ENCODE peak calls at places on chromosomes 4 and X, in nine cellular contexts. One of them, this sample, is unnamed. For H3K27me3, the result is how much of the 10 kb centered on the place peaks cover.

GRCh38 chrX:79259073-79259689 is 108.0 kb downstream of the ITM2A start:
- DNase-seq in thoracic aorta: no peak
- DNase-seq in uterus: no peak
- DNase-seq in cardiac muscle cell: no peak
- DNase-seq in psoas muscle: no peak
- DNase-seq in SK-N-SH: no peak
- DNase-seq in breast epithelium: no peak
- DNase-seq in heart left ventricle: peak
- DNase-seq in colonic mucosa: no peak
- DNase-seq in this sample: no peak

GRCh38 chr4:52015366-52015765 is 4.8 kb downstream of the LRRC66 start:
- DNase-seq in breast epithelium: no peak
- DNase-seq in uterus: no peak
- DNase-seq in psoas muscle: no peak
- DNase-seq in heart left ventricle: no peak
- DNase-seq in cardiac muscle cell: peak
- DNase-seq in colonic mucosa: no peak
- DNase-seq in SK-N-SH: no peak
- DNase-seq in thoracic aorta: no peak
- DNase-seq in this sample: no peak

GRCh38 chr4:177937051-177937450 is 494.8 kb upstream of the AGA start:
- DNase-seq in colonic mucosa: no peak
- DNase-seq in psoas muscle: no peak
- DNase-seq in cardiac muscle cell: no peak
- DNase-seq in thoracic aorta: no peak
- DNase-seq in uterus: no peak
- DNase-seq in SK-N-SH: no peak
- DNase-seq in heart left ventricle: no peak
- DNase-seq in breast epithelium: no peak
- DNase-seq in this sample: no peak

GRCh38 chr4:122212880-122213279 is 60.7 kb downstream of the BLTP1 start:
- DNase-seq in heart left ventricle: no peak
- DNase-seq in thoracic aorta: no peak
- DNase-seq in breast epithelium: no peak
- DNase-seq in SK-N-SH: no peak
- DNase-seq in psoas muscle: no peak
- DNase-seq in colonic mucosa: no peak
- DNase-seq in cardiac muscle cell: no peak
- DNase-seq in uterus: no peak
- DNase-seq in this sample: no peak

GRCh38 chrX:117972681-117973080 is 143.9 kb downstream of the KLHL13 start:
- DNase-seq in psoas muscle: no peak
- DNase-seq in thoracic aorta: no peak
- DNase-seq in colonic mucosa: no peak
- DNase-seq in uterus: no peak
- DNase-seq in breast epithelium: no peak
- DNase-seq in cardiac muscle cell: peak
- DNase-seq in SK-N-SH: no peak
- DNase-seq in heart left ventricle: no peak
- DNase-seq in this sample: no peak

GRCh38 chrX:45952030-45952429 is 593.2 kb downstream of the ZNF674 start:
- DNase-seq in psoas muscle: no peak
- DNase-seq in heart left ventricle: no peak
- DNase-seq in SK-N-SH: no peak
- DNase-seq in breast epithelium: no peak
- DNase-seq in uterus: no peak
- DNase-seq in cardiac muscle cell: no peak
- DNase-seq in thoracic aorta: no peak
- DNase-seq in colonic mucosa: no peak
- DNase-seq in this sample: no peak

GRCh38 chr4:185552254-185552653 is 16.9 kb upstream of the PDLIM3 start:
- DNase-seq in breast epithelium: no peak
- DNase-seq in SK-N-SH: no peak
- DNase-seq in cardiac muscle cell: no peak
- DNase-seq in heart left ventricle: no peak
- DNase-seq in thoracic aorta: no peak
- DNase-seq in psoas muscle: no peak
- DNase-seq in colonic mucosa: no peak
- DNase-seq in uterus: no peak
- DNase-seq in this sample: no peak

GRCh38 chr4:183407128-183407585 is 37.3 kb upstream of the CDKN2AIP start:
- DNase-seq in breast epithelium: peak
- DNase-seq in heart left ventricle: peak
- DNase-seq in thoracic aorta: peak
- DNase-seq in cardiac muscle cell: peak
- DNase-seq in colonic mucosa: peak
- DNase-seq in psoas muscle: peak
- DNase-seq in uterus: peak
- DNase-seq in SK-N-SH: peak
- DNase-seq in this sample: peak

GRCh38 chr4:157045507-157046127 is 30.3 kb upstream of the GLRB start:
- DNase-seq in breast epithelium: no peak
- DNase-seq in SK-N-SH: peak
- DNase-seq in thoracic aorta: peak
- DNase-seq in psoas muscle: no peak
- DNase-seq in heart left ventricle: peak
- DNase-seq in uterus: no peak
- DNase-seq in colonic mucosa: no peak
- DNase-seq in cardiac muscle cell: peak
- DNase-seq in this sample: no peak

GRCh38 chr4:39591290-39591689 is 47.4 kb downstream of the SMIM14 start:
- DNase-seq in uterus: no peak
- DNase-seq in cardiac muscle cell: no peak
- DNase-seq in breast epithelium: no peak
- DNase-seq in SK-N-SH: no peak
- DNase-seq in psoas muscle: no peak
- DNase-seq in heart left ventricle: no peak
- DNase-seq in thoracic aorta: no peak
- DNase-seq in colonic mucosa: peak
- DNase-seq in this sample: no peak

GRCh38 chr4:6560416-6561172 is 14.4 kb upstream of the MAN2B2 start:
- DNase-seq in breast epithelium: no peak
- DNase-seq in uterus: no peak
- DNase-seq in heart left ventricle: no peak
- DNase-seq in psoas muscle: peak
- DNase-seq in thoracic aorta: no peak
- DNase-seq in SK-N-SH: no peak
- DNase-seq in colonic mucosa: no peak
- DNase-seq in cardiac muscle cell: no peak
- DNase-seq in this sample: no peak

GRCh38 chr4:140863187-140863586 is 107.0 kb upstream of the TBC1D9 start:
- DNase-seq in cardiac muscle cell: no peak
- DNase-seq in colonic mucosa: no peak
- DNase-seq in breast epithelium: no peak
- DNase-seq in psoas muscle: no peak
- DNase-seq in heart left ventricle: no peak
- DNase-seq in SK-N-SH: no peak
- DNase-seq in uterus: no peak
- DNase-seq in thoracic aorta: no peak
- DNase-seq in this sample: no peak
- H3K27me3 ChIP-seq in cardiac muscle cell: under half
- H3K27me3 ChIP-seq in colonic mucosa: under half
- H3K27me3 ChIP-seq in breast epithelium: under half
- H3K27me3 ChIP-seq in psoas muscle: under half
- H3K27me3 ChIP-seq in heart left ventricle: under half
- H3K27me3 ChIP-seq in SK-N-SH: under half
- H3K27me3 ChIP-seq in uterus: under half
- H3K27me3 ChIP-seq in thoracic aorta: under half
- H3K27me3 ChIP-seq in this sample: under half

DNA sequence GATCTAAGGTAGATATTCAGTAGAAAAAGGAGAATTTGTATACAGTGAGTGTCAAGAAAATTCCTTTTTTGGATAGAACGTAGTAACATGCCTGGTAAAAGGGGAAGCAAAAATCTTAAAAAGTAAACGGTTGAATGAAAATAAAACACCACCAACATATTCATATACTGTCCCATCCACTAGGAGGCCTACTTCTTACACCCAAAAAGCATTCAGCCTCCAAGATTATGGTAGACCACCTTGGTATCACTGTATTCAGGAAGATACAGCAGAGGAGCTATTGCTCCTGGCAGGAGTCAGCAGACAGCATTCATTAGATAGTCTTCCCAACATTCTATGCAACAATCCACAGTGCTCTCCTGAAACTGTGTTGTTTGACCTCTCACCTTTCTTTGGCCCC is 274.6 kb upstream of the MAGEB2 start:
- DNase-seq in thoracic aorta: no peak
- DNase-seq in colonic mucosa: no peak
- DNase-seq in breast epithelium: no peak
- DNase-seq in cardiac muscle cell: no peak
- DNase-seq in heart left ventricle: no peak
- DNase-seq in uterus: no peak
- DNase-seq in SK-N-SH: no peak
- DNase-seq in psoas muscle: no peak
- DNase-seq in this sample: no peak
- TF ChIP-seq CTCF in thoracic aorta: no peak
- TF ChIP-seq CTCF in colonic mucosa: no peak
- TF ChIP-seq CTCF in breast epithelium: no peak
- TF ChIP-seq CTCF in cardiac muscle cell: no peak
- TF ChIP-seq CTCF in heart left ventricle: no peak
- TF ChIP-seq CTCF in uterus: no peak
- TF ChIP-seq CTCF in SK-N-SH: peak
- TF ChIP-seq CTCF in psoas muscle: no peak
- TF ChIP-seq CTCF in this sample: no peak

GRCh38 chrX:23008431-23009099 is 8.8 kb downstream of the DDX53 start:
- DNase-seq in colonic mucosa: no peak
- DNase-seq in thoracic aorta: no peak
- DNase-seq in heart left ventricle: no peak
- DNase-seq in SK-N-SH: peak
- DNase-seq in cardiac muscle cell: peak
- DNase-seq in breast epithelium: no peak
- DNase-seq in uterus: no peak
- DNase-seq in psoas muscle: no peak
- DNase-seq in this sample: no peak
- H3K4me3 ChIP-seq in colonic mucosa: no peak
- H3K4me3 ChIP-seq in thoracic aorta: no peak
- H3K4me3 ChIP-seq in heart left ventricle: no peak
- H3K4me3 ChIP-seq in SK-N-SH: no peak
- H3K4me3 ChIP-seq in cardiac muscle cell: no peak
- H3K4me3 ChIP-seq in breast epithelium: no peak
- H3K4me3 ChIP-seq in uterus: no peak
- H3K4me3 ChIP-seq in psoas muscle: no peak
- H3K4me3 ChIP-seq in this sample: no peak

GRCh38 chr4:1488831-1489638 is 82.8 kb upstream of the NKX1-1 start:
- DNase-seq in heart left ventricle: no peak
- DNase-seq in uterus: no peak
- DNase-seq in psoas muscle: peak
- DNase-seq in thoracic aorta: no peak
- DNase-seq in cardiac muscle cell: no peak
- DNase-seq in colonic mucosa: no peak
- DNase-seq in SK-N-SH: no peak
- DNase-seq in breast epithelium: no peak
- DNase-seq in this sample: no peak

GRCh38 chr4:1491630-1492457 is 85.6 kb upstream of the NKX1-1 start:
- DNase-seq in SK-N-SH: no peak
- DNase-seq in cardiac muscle cell: no peak
- DNase-seq in psoas muscle: peak
- DNase-seq in colonic mucosa: no peak
- DNase-seq in breast epithelium: no peak
- DNase-seq in uterus: peak
- DNase-seq in thoracic aorta: no peak
- DNase-seq in heart left ventricle: no peak
- DNase-seq in this sample: no peak

GRCh38 chr4:1489639-1489995 is 83.4 kb upstream of the NKX1-1 start:
- DNase-seq in heart left ventricle: no peak
- DNase-seq in cardiac muscle cell: no peak
- DNase-seq in breast epithelium: no peak
- DNase-seq in SK-N-SH: no peak
- DNase-seq in colonic mucosa: no peak
- DNase-seq in thoracic aorta: no peak
- DNase-seq in psoas muscle: peak
- DNase-seq in uterus: no peak
- DNase-seq in this sample: no peak

GRCh38 chr4:1490906-1491629 is 84.8 kb upstream of the NKX1-1 start:
- DNase-seq in SK-N-SH: peak
- DNase-seq in cardiac muscle cell: no peak
- DNase-seq in colonic mucosa: no peak
- DNase-seq in heart left ventricle: no peak
- DNase-seq in thoracic aorta: no peak
- DNase-seq in psoas muscle: peak
- DNase-seq in breast epithelium: no peak
- DNase-seq in uterus: peak
- DNase-seq in this sample: no peak

DNA sequence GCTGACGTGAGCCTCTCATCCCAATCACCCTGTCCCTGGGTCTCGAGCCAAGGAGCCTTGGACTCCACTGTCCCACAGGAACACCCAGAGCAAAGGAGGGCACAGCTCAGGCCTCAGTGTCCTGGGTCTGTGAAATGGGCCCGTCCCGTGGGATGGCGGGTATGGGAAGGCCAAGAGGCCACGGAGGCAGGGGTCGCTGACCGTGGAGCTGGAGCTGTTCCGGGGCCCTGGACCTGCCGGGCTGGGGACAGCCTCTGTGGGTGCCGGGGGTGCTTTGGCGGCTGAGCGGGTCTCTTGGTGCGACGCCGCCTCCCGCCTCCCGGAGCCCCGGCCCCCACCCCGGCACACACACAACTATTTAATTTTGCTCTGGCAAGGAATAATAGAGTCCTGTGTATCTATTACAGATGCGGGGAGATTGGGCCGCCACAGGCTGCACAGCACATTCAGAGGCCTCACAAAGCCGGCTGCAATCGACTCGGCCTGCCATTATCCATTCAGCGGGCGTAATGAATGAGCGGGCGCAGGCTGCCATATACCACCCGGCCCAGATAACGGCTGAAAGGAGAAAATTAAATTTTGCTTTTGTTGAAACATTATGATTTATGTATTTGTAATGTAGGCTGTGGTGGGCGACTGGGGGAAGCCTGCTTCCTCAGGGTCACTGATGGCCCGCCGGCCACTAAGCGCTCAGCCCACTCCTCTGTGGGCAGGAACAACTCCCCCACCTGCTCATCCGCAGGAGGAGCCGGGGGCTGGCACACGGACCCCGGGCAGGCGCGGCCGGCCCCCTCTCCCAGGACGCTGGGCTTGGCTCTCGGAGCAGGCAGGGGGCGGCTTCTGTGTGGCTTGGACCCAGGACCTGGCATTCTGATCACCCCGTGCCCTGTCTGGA is 84.0 kb upstream of the NKX1-1 start:
- DNase-seq in colonic mucosa: no peak
- DNase-seq in heart left ventricle: no peak
- DNase-seq in psoas muscle: peak
- DNase-seq in cardiac muscle cell: no peak
- DNase-seq in thoracic aorta: no peak
- DNase-seq in SK-N-SH: peak
- DNase-seq in breast epithelium: no peak
- DNase-seq in uterus: peak
- DNase-seq in this sample: no peak
- H3K27me3 ChIP-seq in colonic mucosa: under half
- H3K27me3 ChIP-seq in heart left ventricle: under half
- H3K27me3 ChIP-seq in psoas muscle: under half
- H3K27me3 ChIP-seq in cardiac muscle cell: under half
- H3K27me3 ChIP-seq in thoracic aorta: under half
- H3K27me3 ChIP-seq in SK-N-SH: half or more
- H3K27me3 ChIP-seq in breast epithelium: under half
- H3K27me3 ChIP-seq in uterus: under half
- H3K27me3 ChIP-seq in this sample: under half

GRCh38 chrX:107776649-107777535 is 641 bp upstream of the NCBP2L start:
- DNase-seq in cardiac muscle cell: peak
- DNase-seq in psoas muscle: peak
- DNase-seq in heart left ventricle: peak
- DNase-seq in breast epithelium: peak
- DNase-seq in colonic mucosa: peak
- DNase-seq in uterus: peak
- DNase-seq in SK-N-SH: peak
- DNase-seq in thoracic aorta: peak
- DNase-seq in this sample: peak
- TF ChIP-seq CTCF in cardiac muscle cell: peak
- TF ChIP-seq CTCF in psoas muscle: peak
- TF ChIP-seq CTCF in heart left ventricle: peak
- TF ChIP-seq CTCF in breast epithelium: peak
- TF ChIP-seq CTCF in colonic mucosa: peak
- TF ChIP-seq CTCF in uterus: peak
- TF ChIP-seq CTCF in SK-N-SH: peak
- TF ChIP-seq CTCF in thoracic aorta: peak
- TF ChIP-seq CTCF in this sample: peak

This sample was measured in right atrium auricular region.